ENCODE peak calls at places on chromosomes 3 and 15, in six cellular contexts. W, U, N, K, S and H are unnamed samples.

GRCh38 chr15:30997270-30997669 is 5.8 kb upstream of the MTMR10 start:
- DNase-seq in N (no peak), S (no peak), W (peak; percentile 11), K (no peak), U (no peak), H (no peak)

GRCh38 chr15:74179101-74179841 is 5.8 kb downstream of the ISLR start:
- DNase-seq in S (no peak), U (no peak), K (no peak), N (peak; percentile 42), W (peak; percentile 76), H (peak; percentile 70)

GRCh38 chr3:142275856-142276255 is 50.5 kb upstream of the GK5 start:
- DNase-seq in W (no peak), S (no peak), N (no peak), K (no peak), U (no peak), H (peak; percentile 73)

GRCh38 chr15:71562251-71562650 is 248.1 kb upstream of the NR2E3 start:
- DNase-seq in W (no peak), K (no peak), S (no peak), U (no peak), N (no peak), H (no peak)

GRCh38 chr15:29756358-29757267 is 65.7 kb downstream of the TJP1 start:
- DNase-seq in N (peak; percentile 36), W (no peak), U (no peak), S (no peak), K (no peak), H (no peak)

GRCh38 chr15:85910796-85911195 is 116.1 kb upstream of the KLHL25 start:
- DNase-seq in W (peak; percentile 11), U (no peak), S (no peak), K (no peak), N (no peak), H (no peak)

GRCh38 chr3:189233225-189233858 is 61.6 kb downstream of the TPRG1 start:
- DNase-seq in N (peak; percentile 27), W (peak; percentile 73), U (peak; percentile 39), S (no peak), K (peak; percentile 5), H (peak; percentile 40)

GRCh38 chr15:23857028-23857641 is 170.0 kb upstream of the NDN start:
- DNase-seq in N (peak; percentile 1), W (peak; percentile 63), U (peak; percentile 53), S (no peak), K (peak; percentile 16), H (peak; percentile 53)

GRCh38 chr15:91184441-91184840 is 84.4 kb downstream of the SV2B start:
- DNase-seq in N (no peak), K (no peak), S (no peak), U (no peak), W (no peak), H (no peak)

GRCh38 chr3:52364322-52364721 is 48.2 kb downstream of the DNAH1 start:
- DNase-seq in N (no peak), U (no peak), K (no peak), S (no peak), W (no peak), H (no peak)

GRCh38 chr3:177783338-177783737 is 586.1 kb upstream of the TBL1XR1 start:
- DNase-seq in U (no peak), W (no peak), N (no peak), K (no peak), S (no peak), H (no peak)

GRCh38 chr15:32828507-32829186 is 110.8 kb downstream of the GREM1 start:
- DNase-seq in U (no peak), K (no peak), W (peak; percentile 83), N (no peak), S (no peak), H (no peak)

GRCh38 chr3:155675094-155675493 is 69.8 kb downstream of the PLCH1 start:
- DNase-seq in S (no peak), W (no peak), K (no peak), N (no peak), U (no peak), H (no peak)

GRCh38 chr3:19967208-19967607 is 20.3 kb downstream of the RAB5A start:
- DNase-seq in N (no peak), S (no peak), W (no peak), U (no peak), K (no peak), H (no peak)

GRCh38 chr15:99169769-99170311 is 65.0 kb downstream of the SYNM start:
- DNase-seq in U (no peak), N (no peak), K (no peak), S (no peak), W (no peak), H (no peak)

GRCh38 chr15:89556413-89557262 is 18.6 kb upstream of the TICRR start:
- DNase-seq in N (peak; percentile 82), S (no peak), K (peak; percentile 57), W (peak; percentile 89), U (peak; percentile 62), H (peak; percentile 74)

GRCh38 chr15:36329592-36329991 is 249.8 kb upstream of the CDIN1 start:
- DNase-seq in S (no peak), K (no peak), W (no peak), U (no peak), N (no peak), H (no peak)

GRCh38 chr3:41053220-41053619 is 146.1 kb upstream of the CTNNB1 start:
- DNase-seq in K (no peak), W (no peak), S (no peak), U (no peak), N (no peak), H (no peak)

GRCh38 chr3:56654460-56654859 is 28.6 kb downstream of the TASOR start:
- DNase-seq in S (no peak), K (no peak), N (no peak), U (no peak), W (no peak), H (no peak)
- TF ChIP-seq MAX in S (no peak), K (no peak), N (no peak), U (no peak), W (no peak), H (no peak)

DNA sequence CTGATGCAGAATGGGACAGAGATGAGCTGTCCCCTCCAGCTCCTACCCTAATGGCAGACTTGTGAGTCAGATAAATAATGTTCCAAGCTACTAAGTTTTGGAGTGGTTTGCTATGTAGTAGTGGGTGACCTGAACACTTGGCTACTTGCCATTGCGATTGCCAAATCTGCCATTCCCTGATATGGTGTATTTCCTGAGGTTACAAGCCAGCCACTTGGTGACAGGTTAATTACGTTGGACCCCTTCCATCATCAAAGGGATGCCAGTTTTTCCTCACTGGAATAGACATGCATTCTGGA is 33.6 kb downstream of the MORF4L1 start:
- DNase-seq in S (no peak), N (peak; percentile 49), K (no peak), U (peak; percentile 30), W (peak; percentile 42), H (no peak)
- TF ChIP-seq MYC in S (no peak), N (no peak), K (no peak), U (no peak), W (no peak), H (no peak)

DNA sequence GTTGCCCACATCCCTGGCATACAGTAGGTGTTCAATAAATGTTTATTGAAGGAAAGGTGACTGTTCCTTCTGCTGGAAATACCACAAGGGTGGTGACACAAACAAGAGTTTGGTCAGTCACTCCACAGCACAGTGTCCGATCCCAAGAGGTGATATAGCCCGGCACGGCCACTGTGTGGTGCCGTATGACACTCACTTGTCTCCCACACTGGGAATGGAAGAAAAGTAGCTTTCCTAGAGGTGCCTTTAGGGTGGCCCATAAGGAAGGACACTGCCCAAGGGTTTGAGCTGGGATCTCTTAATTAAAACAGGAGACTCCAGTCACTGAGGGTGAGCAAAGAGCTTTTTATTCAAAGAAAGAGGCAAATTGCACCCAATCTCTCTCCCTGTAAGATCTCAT is 40.5 kb downstream of the TGM4 start:
- DNase-seq in W (no peak), S (no peak), U (no peak), K (peak; percentile 71), N (peak; percentile 19), H (peak; percentile 54)
- TF ChIP-seq CTCF in W (no peak), S (peak; percentile 39), U (peak; percentile 55), K (peak; percentile 75), N (peak; percentile 46), H (peak; percentile 52)

GRCh38 chr3:37433758-37434157 is 259.4 kb upstream of the LRRFIP2 start:
- DNase-seq in N (no peak), U (no peak), K (no peak), S (no peak), W (no peak), H (no peak)

DNA sequence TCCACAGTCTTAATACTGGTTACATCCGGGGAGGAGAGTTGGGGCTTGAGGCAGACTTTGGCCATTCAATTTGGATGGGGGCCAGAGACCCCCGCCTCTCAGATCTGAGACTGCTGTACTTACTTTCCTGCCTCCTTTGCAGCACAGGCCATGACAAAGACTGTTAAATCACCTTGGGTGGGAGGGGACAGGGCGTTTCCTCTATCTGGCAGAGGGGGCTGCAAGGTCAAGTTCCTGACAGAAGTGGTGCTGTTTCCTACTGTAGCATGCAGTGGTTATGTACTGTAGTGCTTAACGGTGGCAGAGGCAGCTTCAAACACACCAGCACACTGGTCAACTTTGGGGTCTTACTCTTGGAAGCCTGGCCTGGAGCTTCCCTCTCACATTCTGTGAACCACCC is 261.2 kb upstream of the LRRFIP2 start:
- DNase-seq in N (no peak), K (peak; percentile 57), W (no peak), U (no peak), S (no peak), H (peak; percentile 16)
- TF ChIP-seq MAX in N (no peak), K (no peak), W (no peak), U (no peak), S (no peak), H (no peak)

DNA sequence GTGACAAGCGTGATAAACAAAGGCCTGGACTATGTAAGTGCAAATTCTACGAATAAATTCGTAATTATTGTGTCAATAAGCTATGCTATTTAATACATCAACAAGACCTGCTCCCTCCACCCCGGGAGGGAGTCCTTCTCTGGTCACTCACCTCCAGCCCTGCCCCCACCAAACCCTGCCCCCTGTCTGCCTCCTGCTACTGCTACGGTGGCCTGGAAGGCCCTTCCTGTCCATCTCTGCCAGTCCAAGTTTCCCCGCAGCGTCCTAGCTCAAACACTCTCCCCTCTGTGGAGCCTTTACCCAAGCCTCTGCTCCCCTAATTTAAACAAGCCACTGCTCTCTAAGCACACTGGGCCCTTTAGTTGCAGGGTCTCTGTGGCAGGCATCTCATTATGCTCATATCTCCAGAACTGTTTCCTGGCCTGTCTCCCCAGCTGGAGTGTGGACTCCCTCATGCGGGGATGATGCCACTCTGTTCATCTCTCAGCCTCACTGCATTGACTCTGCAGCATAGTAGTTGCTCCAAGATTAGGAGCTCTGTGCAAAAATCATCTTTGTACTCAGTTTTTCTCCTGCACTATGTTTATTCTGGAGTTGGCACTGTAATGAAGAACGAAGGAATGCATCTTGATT is 241.2 kb downstream of the NTRK3 start:
- DNase-seq in W (no peak), K (no peak), U (no peak), N (no peak), S (no peak), H (no peak)
- TF ChIP-seq MYC in W (no peak), K (no peak), U (no peak), N (no peak), S (no peak), H (no peak)

DNA sequence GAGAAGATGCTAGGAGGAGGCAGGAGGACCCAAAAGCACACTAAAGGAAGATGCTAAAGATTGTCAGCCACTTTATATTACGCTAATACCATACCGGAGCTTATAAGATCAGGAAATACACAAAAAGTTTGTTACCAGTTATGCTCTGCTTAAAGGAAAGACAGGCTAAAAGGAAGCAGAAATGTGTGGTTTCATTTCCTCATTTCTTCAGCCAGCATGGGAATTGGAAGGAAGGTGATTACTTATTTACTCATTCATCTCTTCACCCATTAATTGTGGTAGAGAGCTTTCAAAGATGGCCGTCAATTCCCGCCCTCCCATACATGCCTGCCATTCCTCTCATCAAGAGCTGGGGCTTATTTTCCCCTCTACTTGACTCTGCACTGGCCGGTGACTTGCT is 26.7 kb upstream of the TMEM158 start:
- DNase-seq in U (no peak), S (peak; percentile 8), W (no peak), N (no peak), K (no peak), H (peak; percentile 53)
- TF ChIP-seq CTCF in U (no peak), S (no peak), W (no peak), N (no peak), K (no peak), H (no peak)

GRCh38 chr15:101127503-101128076 is 124.3 kb downstream of the CHSY1 start:
- DNase-seq in N (peak; percentile 94), U (peak; percentile 24), K (no peak), S (peak; percentile 82), W (no peak), H (peak; percentile 85)
- TF ChIP-seq MAX in N (no peak), U (no peak), K (no peak), S (no peak), W (no peak), H (peak; percentile 61)